ENCODE peak calls at places on chromosomes 12 and 14, in five cellular contexts. P is tibial artery, D is breast epithelium, N is A673, W is upper lobe of left lung. Y is an unnamed sample.

GRCh38 chr12:130715150-130715995 is 726 bp downstream of the RIMBP2 start:
- DNase-seq in P (peak), D (no peak), N (peak), W (peak), Y (no peak)

GRCh38 chr14:32933623-32933942 is 5.1 kb upstream of the NPAS3 start:
- DNase-seq in P (no peak), D (no peak), N (peak), W (no peak), Y (no peak)

GRCh38 chr12:105705235-105705634 is 374.7 kb downstream of the C12orf75 start:
- DNase-seq in P (no peak), D (no peak), N (no peak), W (no peak), Y (no peak)

GRCh38 chr14:106845286-106846087 is 1319.1 kb downstream of the TMEM121 start:
- DNase-seq in P (no peak), D (no peak), N (no peak), W (no peak), Y (no peak)

GRCh38 chr12:67116134-67116533 is 153.0 kb upstream of the CAND1 start:
- DNase-seq in P (no peak), D (no peak), N (no peak), W (no peak), Y (no peak)

GRCh38 chr12:19130224-19131019 is 889 bp downstream of the PLEKHA5 start:
- DNase-seq in P (peak), D (peak), N (peak), W (peak), Y (no peak)

GRCh38 chr12:57889541-57889989 is 43.0 kb upstream of the CTDSP2 start:
- DNase-seq in P (peak), D (no peak), N (no peak), W (peak), Y (no peak)

GRCh38 chr14:55964081-55964480 is 154.1 kb upstream of the PELI2 start:
- DNase-seq in P (no peak), D (no peak), N (no peak), W (no peak), Y (no peak)

GRCh38 chr12:70190252-70191010 is 52.8 kb upstream of the CNOT2 start:
- DNase-seq in P (no peak), D (no peak), N (peak), W (no peak), Y (no peak)

GRCh38 chr12:101407054-101407437 is 526 bp downstream of the ARL1 start:
- DNase-seq in P (no peak), D (no peak), N (no peak), W (no peak), Y (no peak)

GRCh38 chr12:19273482-19274330 is 144.2 kb downstream of the PLEKHA5 start:
- DNase-seq in P (peak), D (peak), N (peak), W (no peak), Y (no peak)

GRCh38 chr14:99502989-99503421 is 21.8 kb downstream of the CCNK start:
- DNase-seq in P (no peak), D (no peak), N (no peak), W (no peak), Y (no peak)

GRCh38 chr12:124369901-124370378 is 75.0 kb downstream of the RFLNA start:
- DNase-seq in P (no peak), D (no peak), N (no peak), W (no peak), Y (no peak)

GRCh38 chr14:54867011-54867410 is 35.6 kb downstream of the GCH1 start:
- DNase-seq in P (no peak), D (no peak), N (no peak), W (no peak), Y (no peak)

GRCh38 chr12:116551952-116552749 is 7.0 kb upstream of the MAP1LC3B2 start:
- DNase-seq in P (no peak), D (no peak), N (peak), W (no peak), Y (no peak)

DNA sequence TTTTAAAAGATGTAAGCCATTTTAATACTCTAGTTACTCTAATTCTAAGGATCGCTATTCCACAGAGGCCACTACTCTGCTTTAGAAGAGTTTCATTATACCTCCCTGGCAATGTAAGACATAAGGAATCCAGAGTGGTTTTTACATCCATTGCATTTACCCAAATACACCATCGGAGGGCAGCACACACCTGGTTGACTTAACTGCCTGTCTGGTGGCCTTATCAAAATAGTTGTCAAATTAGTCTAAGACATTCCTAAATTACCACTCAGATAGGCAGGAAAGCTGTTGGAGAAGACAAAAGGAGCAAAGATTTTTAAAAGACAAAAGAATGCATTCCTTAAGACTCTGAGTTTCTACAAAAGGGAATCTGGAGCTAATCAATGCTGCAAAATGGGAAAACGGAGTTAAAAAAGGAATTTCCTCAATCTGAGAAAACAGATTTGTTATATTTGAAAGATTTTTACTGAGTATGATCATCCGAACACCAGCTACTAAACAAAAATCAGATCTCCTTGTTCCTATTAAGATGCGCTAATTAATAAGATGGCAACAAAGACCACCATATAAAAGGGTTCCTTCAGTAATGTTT is 33.8 kb upstream of the FGD4 start:
- DNase-seq in P (peak), D (no peak), N (peak), W (no peak), Y (peak)
- TF ChIP-seq CTCF in P (peak), D (peak), N (peak), W (peak), Y (peak)

DNA sequence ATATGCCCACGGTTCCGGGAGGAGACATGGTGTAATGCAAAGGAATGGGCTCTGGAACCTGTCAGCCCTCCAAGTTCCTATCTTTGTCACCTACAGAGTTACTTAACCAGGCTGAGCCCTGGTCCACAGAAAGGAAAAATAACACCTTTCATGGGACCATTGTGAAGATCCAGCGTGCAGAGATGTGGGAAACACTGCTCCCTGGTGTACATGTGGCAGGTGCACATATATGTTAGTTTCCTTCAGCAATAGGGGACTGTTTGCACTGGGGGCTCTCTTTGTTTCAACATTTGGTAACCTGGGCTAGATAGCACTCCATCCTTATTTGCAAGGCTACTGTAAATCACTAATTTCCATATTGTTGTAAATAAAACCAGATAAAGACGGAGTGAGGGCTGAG is 72.3 kb downstream of the ANO2 start:
- DNase-seq in P (no peak), D (no peak), N (peak), W (no peak), Y (no peak)
- TF ChIP-seq CTCF in P (no peak), D (no peak), N (peak), W (no peak), Y (no peak)

GRCh38 chr12:118358607-118359540 is 13.8 kb downstream of the TAOK3 start:
- DNase-seq in P (no peak), D (no peak), N (peak), W (no peak), Y (no peak)
- TF ChIP-seq CTCF in P (no peak), D (no peak), N (no peak), W (no peak), Y (no peak)

DNA sequence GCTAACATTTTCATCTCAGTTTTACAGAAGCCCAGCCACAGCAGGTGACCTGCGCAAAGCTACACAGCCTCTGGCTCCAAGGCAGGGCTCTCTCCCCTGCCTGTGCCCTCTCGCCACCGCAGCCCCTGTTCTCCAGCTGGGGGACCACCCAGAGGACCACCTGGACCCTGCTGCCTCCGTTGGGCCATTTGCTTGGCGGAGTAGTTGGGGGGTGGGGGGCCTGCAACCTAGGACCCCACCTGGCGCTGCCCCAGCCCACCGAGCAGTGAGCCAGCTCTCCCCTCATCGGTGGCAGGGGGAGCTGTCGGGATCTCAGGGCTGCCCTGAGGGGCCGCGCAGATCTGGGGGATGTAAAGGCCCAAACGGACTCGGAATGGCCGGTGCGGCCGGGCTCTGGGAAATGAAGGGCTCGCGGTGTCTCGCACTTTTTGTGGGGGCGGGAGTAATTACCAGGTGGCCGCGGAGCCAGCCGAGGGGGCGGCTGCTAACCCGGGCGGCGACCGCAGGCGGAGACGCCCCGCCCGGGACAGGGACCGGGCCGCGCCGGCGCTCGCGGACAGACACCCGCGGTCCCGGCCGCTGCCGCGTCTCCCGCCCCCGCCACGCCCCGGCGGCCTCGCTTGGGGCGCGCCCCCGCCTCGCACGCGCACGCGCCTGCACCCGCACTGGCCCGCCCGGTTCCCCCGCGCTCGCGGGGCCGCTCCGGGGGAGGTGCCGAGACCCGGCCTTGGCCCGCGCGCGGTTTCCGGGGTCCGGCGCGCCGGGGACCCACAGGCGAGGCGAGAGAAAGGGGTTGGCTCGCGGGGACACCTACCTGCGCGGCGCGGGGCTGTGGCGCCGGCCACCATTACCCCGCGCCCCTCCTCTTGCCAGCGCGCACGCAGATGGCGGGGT is 8.6 kb upstream of the GPR68 start:
- DNase-seq in P (no peak), D (no peak), N (no peak), W (peak), Y (peak)
- TF ChIP-seq CTCF in P (no peak), D (no peak), N (peak), W (no peak), Y (no peak)

GRCh38 chr14:28596336-28596735 is 170.3 kb upstream of the FOXG1 start:
- DNase-seq in P (no peak), D (no peak), N (peak), W (no peak), Y (no peak)
- TF ChIP-seq CTCF in P (no peak), D (no peak), N (no peak), W (no peak), Y (peak)

DNA sequence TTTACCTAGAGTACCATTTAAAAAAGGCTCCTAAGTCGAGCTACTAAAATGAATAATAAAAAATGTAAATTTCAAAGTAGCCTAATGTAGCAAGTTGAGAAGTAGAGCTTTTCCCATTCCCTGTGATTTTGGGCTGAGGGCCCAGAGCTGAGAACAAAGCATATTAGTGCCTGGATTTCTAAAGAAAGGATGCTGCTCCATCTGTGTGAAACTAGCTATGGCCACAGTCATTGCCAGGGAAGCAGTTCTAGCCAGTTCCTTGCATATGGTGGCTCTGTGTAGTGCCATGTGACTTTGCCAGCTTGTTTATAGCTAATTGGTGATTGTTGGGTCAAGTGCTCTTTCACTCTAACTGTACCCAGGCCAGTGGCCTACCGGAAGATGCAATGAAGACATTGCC is 20.4 kb upstream of the FBXO33 start:
- DNase-seq in P (no peak), D (no peak), N (no peak), W (no peak), Y (no peak)
- TF ChIP-seq CTCF in P (no peak), D (no peak), N (no peak), W (no peak), Y (no peak)

Y was measured in mesothelial cell of epicardium.